ENCODE peak calls at places on chromosomes 5 and 9, in seven cellular contexts. One of them, this sample, is unnamed.
A peak's percentile ranks its signal among the peaks of the same experiment; 100 is the strongest.

GRCh38 chr5:378976-379742 is 57.6 kb downstream of the AHRR start:
- ATAC-seq in upper lobe of left lung: no peak
- ATAC-seq in GM23338: no peak
- ATAC-seq in Panc1: no peak
- ATAC-seq in HCT116: no peak
- ATAC-seq in HepG2: no peak
- ATAC-seq in K562: peak; percentile 34
- ATAC-seq in this sample: no peak

GRCh38 chr9:107239474-107239873 is 43.6 kb upstream of the RAD23B start:
- ATAC-seq in upper lobe of left lung: no peak
- ATAC-seq in GM23338: peak; percentile 32
- ATAC-seq in Panc1: no peak
- ATAC-seq in HCT116: peak; percentile 18
- ATAC-seq in HepG2: peak; percentile 51
- ATAC-seq in K562: peak; percentile 68
- ATAC-seq in this sample: no peak

GRCh38 chr5:113427871-113428574 is 6.8 kb downstream of the TSSK1B start:
- ATAC-seq in upper lobe of left lung: no peak
- ATAC-seq in GM23338: peak; percentile 68
- ATAC-seq in Panc1: no peak
- ATAC-seq in HCT116: peak; percentile 57
- ATAC-seq in HepG2: no peak
- ATAC-seq in K562: no peak
- ATAC-seq in this sample: no peak

GRCh38 chr9:123033864-123034598 is 564 bp downstream of the GPR21 start:
- ATAC-seq in upper lobe of left lung: no peak
- ATAC-seq in GM23338: no peak
- ATAC-seq in Panc1: no peak
- ATAC-seq in HCT116: no peak
- ATAC-seq in HepG2: no peak
- ATAC-seq in K562: no peak
- ATAC-seq in this sample: peak; percentile 34

GRCh38 chr5:100864931-100865330 is 38.2 kb downstream of the ST8SIA4 start:
- ATAC-seq in upper lobe of left lung: no peak
- ATAC-seq in GM23338: no peak
- ATAC-seq in Panc1: no peak
- ATAC-seq in HCT116: no peak
- ATAC-seq in HepG2: no peak
- ATAC-seq in K562: no peak
- ATAC-seq in this sample: no peak

GRCh38 chr5:150374651-150375050 is 17.2 kb downstream of the TCOF1 start:
- ATAC-seq in upper lobe of left lung: peak; percentile 28
- ATAC-seq in GM23338: no peak
- ATAC-seq in Panc1: no peak
- ATAC-seq in HCT116: no peak
- ATAC-seq in HepG2: no peak
- ATAC-seq in K562: no peak
- ATAC-seq in this sample: no peak

GRCh38 chr5:69113851-69114250 is 20.0 kb downstream of the SLC30A5 start:
- ATAC-seq in upper lobe of left lung: no peak
- ATAC-seq in GM23338: no peak
- ATAC-seq in Panc1: no peak
- ATAC-seq in HCT116: no peak
- ATAC-seq in HepG2: no peak
- ATAC-seq in K562: no peak
- ATAC-seq in this sample: no peak

GRCh38 chr9:34417734-34418133 is 40.6 kb downstream of the FAM219A start:
- ATAC-seq in upper lobe of left lung: no peak
- ATAC-seq in GM23338: no peak
- ATAC-seq in Panc1: no peak
- ATAC-seq in HCT116: no peak
- ATAC-seq in HepG2: no peak
- ATAC-seq in K562: no peak
- ATAC-seq in this sample: no peak

GRCh38 chr9:91302831-91303230 is 58.9 kb downstream of the AUH start:
- ATAC-seq in upper lobe of left lung: no peak
- ATAC-seq in GM23338: no peak
- ATAC-seq in Panc1: no peak
- ATAC-seq in HCT116: peak; percentile 79
- ATAC-seq in HepG2: no peak
- ATAC-seq in K562: no peak
- ATAC-seq in this sample: peak; percentile 66
- TF ChIP-seq POLR2AphosphoS5 in upper lobe of left lung: no peak
- TF ChIP-seq POLR2AphosphoS5 in GM23338: no peak
- TF ChIP-seq POLR2AphosphoS5 in Panc1: no peak
- TF ChIP-seq POLR2AphosphoS5 in HCT116: peak; percentile 72
- TF ChIP-seq POLR2AphosphoS5 in HepG2: no peak
- TF ChIP-seq POLR2AphosphoS5 in K562: no peak
- TF ChIP-seq POLR2AphosphoS5 in this sample: peak; percentile 96

GRCh38 chr5:75037106-75037505 is 15.3 kb downstream of the GCNT4 start:
- ATAC-seq in upper lobe of left lung: peak; percentile 72
- ATAC-seq in GM23338: peak; percentile 57
- ATAC-seq in Panc1: peak; percentile 73
- ATAC-seq in HCT116: peak; percentile 100
- ATAC-seq in HepG2: no peak
- ATAC-seq in K562: no peak
- ATAC-seq in this sample: no peak
- TF ChIP-seq CTCF in upper lobe of left lung: no peak
- TF ChIP-seq CTCF in GM23338: no peak
- TF ChIP-seq CTCF in Panc1: no peak
- TF ChIP-seq CTCF in HCT116: no peak
- TF ChIP-seq CTCF in HepG2: no peak
- TF ChIP-seq CTCF in K562: no peak
- TF ChIP-seq CTCF in this sample: no peak

GRCh38 chr9:81823672-81824554 is 104.3 kb upstream of the SPATA31D4 start:
- ATAC-seq in upper lobe of left lung: no peak
- ATAC-seq in GM23338: no peak
- ATAC-seq in Panc1: no peak
- ATAC-seq in HCT116: no peak
- ATAC-seq in HepG2: no peak
- ATAC-seq in K562: no peak
- ATAC-seq in this sample: no peak
- TF ChIP-seq POLR2AphosphoS5 in upper lobe of left lung: no peak
- TF ChIP-seq POLR2AphosphoS5 in GM23338: no peak
- TF ChIP-seq POLR2AphosphoS5 in Panc1: no peak
- TF ChIP-seq POLR2AphosphoS5 in HCT116: no peak
- TF ChIP-seq POLR2AphosphoS5 in HepG2: no peak
- TF ChIP-seq POLR2AphosphoS5 in K562: no peak
- TF ChIP-seq POLR2AphosphoS5 in this sample: no peak

DNA sequence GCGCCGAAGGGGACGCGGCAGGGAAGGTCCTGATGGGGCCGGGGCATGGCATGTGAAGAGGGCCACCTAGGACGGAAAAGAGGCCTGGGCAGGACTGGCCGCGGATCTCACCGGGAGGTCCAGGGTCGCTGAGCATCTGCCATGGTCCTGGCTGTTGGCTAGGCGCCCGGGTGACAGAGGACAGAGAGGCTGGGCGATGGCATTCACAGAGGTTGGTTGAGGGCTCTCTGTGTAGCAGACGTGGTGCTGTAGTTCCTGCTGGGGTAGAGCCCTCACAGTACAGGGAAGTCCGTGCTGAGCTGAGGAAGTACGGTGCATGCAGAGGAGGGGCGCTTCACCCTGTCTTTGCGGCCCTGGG is 427 bp downstream of the PCYOX1L start:
- ATAC-seq in upper lobe of left lung: peak; percentile 71
- ATAC-seq in GM23338: peak; percentile 26
- ATAC-seq in Panc1: peak; percentile 37
- ATAC-seq in HCT116: peak; percentile 23
- ATAC-seq in HepG2: peak; percentile 39
- ATAC-seq in K562: peak; percentile 53
- ATAC-seq in this sample: peak; percentile 35
- TF ChIP-seq CTCF in upper lobe of left lung: no peak
- TF ChIP-seq CTCF in GM23338: no peak
- TF ChIP-seq CTCF in Panc1: no peak
- TF ChIP-seq CTCF in HCT116: no peak
- TF ChIP-seq CTCF in HepG2: no peak
- TF ChIP-seq CTCF in K562: no peak
- TF ChIP-seq CTCF in this sample: no peak

GRCh38 chr5:80250801-80251200 is 5.0 kb downstream of the SERINC5 start:
- ATAC-seq in upper lobe of left lung: no peak
- ATAC-seq in GM23338: no peak
- ATAC-seq in Panc1: no peak
- ATAC-seq in HCT116: no peak
- ATAC-seq in HepG2: no peak
- ATAC-seq in K562: no peak
- ATAC-seq in this sample: no peak

GRCh38 chr5:80255752-80256479 is at the start of gene SERINC5:
- ATAC-seq in upper lobe of left lung: peak; percentile 89
- ATAC-seq in GM23338: peak; percentile 59
- ATAC-seq in Panc1: peak; percentile 90
- ATAC-seq in HCT116: peak; percentile 81
- ATAC-seq in HepG2: peak; percentile 77
- ATAC-seq in K562: peak; percentile 81
- ATAC-seq in this sample: peak; percentile 91

GRCh38 chr5:80255425-80255751 is 460 bp downstream of the SERINC5 start:
- ATAC-seq in upper lobe of left lung: peak; percentile 82
- ATAC-seq in GM23338: peak; percentile 42
- ATAC-seq in Panc1: peak; percentile 84
- ATAC-seq in HCT116: peak; percentile 67
- ATAC-seq in HepG2: peak; percentile 77
- ATAC-seq in K562: peak; percentile 74
- ATAC-seq in this sample: peak; percentile 74

GRCh38 chr5:80251636-80252035 is 4.2 kb downstream of the SERINC5 start:
- ATAC-seq in upper lobe of left lung: no peak
- ATAC-seq in GM23338: no peak
- ATAC-seq in Panc1: no peak
- ATAC-seq in HCT116: no peak
- ATAC-seq in HepG2: no peak
- ATAC-seq in K562: no peak
- ATAC-seq in this sample: no peak

GRCh38 chr5:80254767-80255424 is 952 bp downstream of the SERINC5 start:
- ATAC-seq in upper lobe of left lung: no peak
- ATAC-seq in GM23338: peak; percentile 2
- ATAC-seq in Panc1: peak; percentile 14
- ATAC-seq in HCT116: peak; percentile 0
- ATAC-seq in HepG2: peak; percentile 22
- ATAC-seq in K562: no peak
- ATAC-seq in this sample: peak; percentile 3
- TF ChIP-seq POLR2AphosphoS5 in upper lobe of left lung: no peak
- TF ChIP-seq POLR2AphosphoS5 in GM23338: no peak
- TF ChIP-seq POLR2AphosphoS5 in Panc1: no peak
- TF ChIP-seq POLR2AphosphoS5 in HCT116: no peak
- TF ChIP-seq POLR2AphosphoS5 in HepG2: no peak
- TF ChIP-seq POLR2AphosphoS5 in K562: no peak
- TF ChIP-seq POLR2AphosphoS5 in this sample: no peak